ENCODE peak calls at places on chromosomes 11 and 22, in six cellular contexts. U is NCI-H1436; N is amniotic stem cell; X is posterior cingulate gyrus; W is CD8-positive, alpha-beta memory T cell; F is stimulated activated CD8-positive, alpha-beta memory T cell treated with anti-CD3 and anti-CD28 coated beads, Interleukin-12 subunit alpha, Interleukin-12 subunit beta, amount 100 ng/mL, for 4 hours. O is an unnamed sample.
A peak's percentile ranks its signal among the peaks of the same experiment; 100 is the strongest.

GRCh38 chr22:33864723-33865130 is 55.5 kb downstream of the LARGE1 start:
- DNase-seq in U (no peak), N (no peak), X (no peak), W (no peak), F (no peak), O (no peak)

GRCh38 chr11:63951779-63952536 is 13.2 kb downstream of the NAA40 start:
- DNase-seq in U (no peak), N (no peak), X (peak; percentile 20), W (peak; percentile 41), F (no peak), O (no peak)

GRCh38 chr22:37887610-37888378 is 18.3 kb upstream of the MICALL1 start:
- DNase-seq in U (no peak), N (no peak), X (peak; percentile 67), W (no peak), F (no peak), O (no peak)

GRCh38 chr11:2792376-2793250 is 92.8 kb upstream of the KCNQ1OT1 start:
- DNase-seq in U (no peak), N (no peak), X (peak; percentile 72), W (no peak), F (no peak), O (no peak)

GRCh38 chr22:39349506-39349966 is 255 bp upstream of the SYNGR1 start:
- DNase-seq in U (peak; percentile 59), N (no peak), X (peak; percentile 82), W (peak; percentile 14), F (no peak), O (peak; percentile 39)

GRCh38 chr11:2561283-2562180 is 116.7 kb downstream of the KCNQ1 start:
- DNase-seq in U (no peak), N (no peak), X (peak; percentile 71), W (no peak), F (no peak), O (no peak)

GRCh38 chr11:27440090-27440489 is 32.5 kb downstream of the LGR4 start:
- DNase-seq in U (no peak), N (no peak), X (no peak), W (no peak), F (no peak), O (no peak)

GRCh38 chr11:35321532-35322320 is 97.6 kb downstream of the SLC1A2 start:
- DNase-seq in U (no peak), N (peak; percentile 17), X (no peak), W (no peak), F (no peak), O (no peak)

GRCh38 chr11:10108901-10109665 is 184.9 kb downstream of the SBF2 start:
- DNase-seq in U (no peak), N (no peak), X (no peak), W (no peak), F (no peak), O (no peak)

GRCh38 chr22:27461470-27461869 is 340.1 kb downstream of the MN1 start:
- DNase-seq in U (no peak), N (peak; percentile 34), X (peak; percentile 15), W (no peak), F (no peak), O (no peak)

GRCh38 chr11:96817488-96817887 is 427.7 kb downstream of the JRKL start:
- DNase-seq in U (no peak), N (no peak), X (no peak), W (no peak), F (no peak), O (no peak)

GRCh38 chr11:12223771-12224536 is 113.6 kb downstream of the MICAL2 start:
- DNase-seq in U (no peak), N (no peak), X (no peak), W (peak; percentile 36), F (no peak), O (no peak)

GRCh38 chr11:93921695-93922468 is 71.5 kb upstream of the VSTM5 start:
- DNase-seq in U (peak; percentile 50), N (peak; percentile 62), X (no peak), W (no peak), F (no peak), O (peak; percentile 0)

GRCh38 chr22:24996420-24996952 is 44.0 kb downstream of the KIAA1671 start:
- DNase-seq in U (peak; percentile 55), N (no peak), X (no peak), W (no peak), F (no peak), O (no peak)

GRCh38 chr11:86696004-86696403 is 23.6 kb upstream of the ME3 start:
- DNase-seq in U (no peak), N (peak; percentile 72), X (no peak), W (no peak), F (no peak), O (no peak)

GRCh38 chr11:46120711-46121327 is 435 bp downstream of the PHF21A start:
- DNase-seq in U (peak; percentile 32), N (no peak), X (peak; percentile 81), W (peak; percentile 31), F (no peak), O (no peak)

GRCh38 chr11:119179983-119180382 is 5.3 kb upstream of the NHERF4 start:
- DNase-seq in U (no peak), N (no peak), X (no peak), W (no peak), F (no peak), O (no peak)

GRCh38 chr11:124602751-124603150 is 8.5 kb upstream of the PANX3 start:
- DNase-seq in U (no peak), N (no peak), X (no peak), W (no peak), F (no peak), O (no peak)

GRCh38 chr11:6746626-6747025 is 25.1 kb downstream of the OR2AG2 start:
- DNase-seq in U (no peak), N (no peak), X (no peak), W (no peak), F (no peak), O (no peak)

GRCh38 chr11:2512431-2513407 is 67.9 kb downstream of the KCNQ1 start:
- DNase-seq in U (no peak), N (no peak), X (peak; percentile 47), W (no peak), F (no peak), O (no peak)

O was measured in naive B cell.